ENCODE peak calls at places on chromosomes 16 and 17, in six cellular contexts. One of them, this sample, is unnamed.
A peak's percentile ranks its signal among the peaks of the same experiment; 100 is the strongest.

GRCh38 chr16:4089251-4089810 is 26.9 kb downstream of the ADCY9 start:
- DNase-seq in stimulated activated CD4-positive, alpha-beta T cell treated with anti-CD3 and anti-CD28 coated beads, Interleukin-1b, Interleukin-23, amount 100 ng/mL, for 24 hours: no peak
- DNase-seq in D341Med: no peak
- DNase-seq in T-helper 1 cell: no peak
- DNase-seq in memory B cell: no peak
- DNase-seq in tibial nerve: no peak
- DNase-seq in this sample: no peak

GRCh38 chr16:4290236-4290830 is 17.5 kb upstream of the TFAP4 start:
- DNase-seq in tibial nerve: no peak
- DNase-seq in memory B cell: no peak
- DNase-seq in D341Med: no peak
- DNase-seq in T-helper 1 cell: no peak
- DNase-seq in stimulated activated CD4-positive, alpha-beta T cell treated with anti-CD3 and anti-CD28 coated beads, Interleukin-1b, Interleukin-23, amount 100 ng/mL, for 24 hours: no peak
- DNase-seq in this sample: no peak

GRCh38 chr16:67277999-67278772 is 1.1 kb upstream of the PLEKHG4 start:
- DNase-seq in stimulated activated CD4-positive, alpha-beta T cell treated with anti-CD3 and anti-CD28 coated beads, Interleukin-1b, Interleukin-23, amount 100 ng/mL, for 24 hours: no peak
- DNase-seq in T-helper 1 cell: no peak
- DNase-seq in tibial nerve: no peak
- DNase-seq in D341Med: no peak
- DNase-seq in memory B cell: no peak
- DNase-seq in this sample: no peak

GRCh38 chr16:65394306-65394705 is 272.4 kb upstream of the CDH11 start:
- DNase-seq in T-helper 1 cell: no peak
- DNase-seq in D341Med: no peak
- DNase-seq in tibial nerve: no peak
- DNase-seq in stimulated activated CD4-positive, alpha-beta T cell treated with anti-CD3 and anti-CD28 coated beads, Interleukin-1b, Interleukin-23, amount 100 ng/mL, for 24 hours: no peak
- DNase-seq in memory B cell: no peak
- DNase-seq in this sample: no peak

GRCh38 chr17:17435323-17435722 is 41.5 kb upstream of the MED9 start:
- DNase-seq in D341Med: no peak
- DNase-seq in memory B cell: no peak
- DNase-seq in stimulated activated CD4-positive, alpha-beta T cell treated with anti-CD3 and anti-CD28 coated beads, Interleukin-1b, Interleukin-23, amount 100 ng/mL, for 24 hours: no peak
- DNase-seq in tibial nerve: no peak
- DNase-seq in T-helper 1 cell: no peak
- DNase-seq in this sample: no peak

GRCh38 chr16:57024894-57025680 is 35.7 kb downstream of the NLRC5 start:
- DNase-seq in memory B cell: no peak
- DNase-seq in tibial nerve: no peak
- DNase-seq in D341Med: no peak
- DNase-seq in T-helper 1 cell: no peak
- DNase-seq in stimulated activated CD4-positive, alpha-beta T cell treated with anti-CD3 and anti-CD28 coated beads, Interleukin-1b, Interleukin-23, amount 100 ng/mL, for 24 hours: no peak
- DNase-seq in this sample: no peak

GRCh38 chr17:68248199-68248825 is 469 bp downstream of the AMZ2 start:
- DNase-seq in tibial nerve: peak; percentile 41
- DNase-seq in T-helper 1 cell: peak; percentile 56
- DNase-seq in stimulated activated CD4-positive, alpha-beta T cell treated with anti-CD3 and anti-CD28 coated beads, Interleukin-1b, Interleukin-23, amount 100 ng/mL, for 24 hours: no peak
- DNase-seq in D341Med: no peak
- DNase-seq in memory B cell: no peak
- DNase-seq in this sample: no peak

GRCh38 chr17:48552453-48553189 is 7.7 kb upstream of the HOXB2 start:
- DNase-seq in tibial nerve: no peak
- DNase-seq in memory B cell: no peak
- DNase-seq in D341Med: no peak
- DNase-seq in T-helper 1 cell: no peak
- DNase-seq in stimulated activated CD4-positive, alpha-beta T cell treated with anti-CD3 and anti-CD28 coated beads, Interleukin-1b, Interleukin-23, amount 100 ng/mL, for 24 hours: no peak
- DNase-seq in this sample: no peak

GRCh38 chr16:31451681-31452351 is 7.5 kb upstream of the ARMC5 start:
- DNase-seq in T-helper 1 cell: no peak
- DNase-seq in stimulated activated CD4-positive, alpha-beta T cell treated with anti-CD3 and anti-CD28 coated beads, Interleukin-1b, Interleukin-23, amount 100 ng/mL, for 24 hours: no peak
- DNase-seq in memory B cell: no peak
- DNase-seq in tibial nerve: no peak
- DNase-seq in D341Med: peak; percentile 76
- DNase-seq in this sample: no peak

GRCh38 chr17:65131946-65132345 is 5.2 kb upstream of the RGS9 start:
- DNase-seq in tibial nerve: no peak
- DNase-seq in D341Med: no peak
- DNase-seq in memory B cell: no peak
- DNase-seq in T-helper 1 cell: no peak
- DNase-seq in stimulated activated CD4-positive, alpha-beta T cell treated with anti-CD3 and anti-CD28 coated beads, Interleukin-1b, Interleukin-23, amount 100 ng/mL, for 24 hours: no peak
- DNase-seq in this sample: no peak

GRCh38 chr17:40442392-40443195 is 656 bp upstream of the IGFBP4 start:
- DNase-seq in tibial nerve: no peak
- DNase-seq in D341Med: no peak
- DNase-seq in stimulated activated CD4-positive, alpha-beta T cell treated with anti-CD3 and anti-CD28 coated beads, Interleukin-1b, Interleukin-23, amount 100 ng/mL, for 24 hours: no peak
- DNase-seq in T-helper 1 cell: no peak
- DNase-seq in memory B cell: no peak
- DNase-seq in this sample: no peak

GRCh38 chr17:71667661-71668060 is 453.2 kb upstream of the SOX9 start:
- DNase-seq in T-helper 1 cell: no peak
- DNase-seq in tibial nerve: no peak
- DNase-seq in D341Med: no peak
- DNase-seq in stimulated activated CD4-positive, alpha-beta T cell treated with anti-CD3 and anti-CD28 coated beads, Interleukin-1b, Interleukin-23, amount 100 ng/mL, for 24 hours: no peak
- DNase-seq in memory B cell: no peak
- DNase-seq in this sample: no peak

GRCh38 chr16:58492735-58493134 is 7.2 kb upstream of the NDRG4 start:
- DNase-seq in D341Med: no peak
- DNase-seq in memory B cell: no peak
- DNase-seq in stimulated activated CD4-positive, alpha-beta T cell treated with anti-CD3 and anti-CD28 coated beads, Interleukin-1b, Interleukin-23, amount 100 ng/mL, for 24 hours: no peak
- DNase-seq in T-helper 1 cell: no peak
- DNase-seq in tibial nerve: no peak
- DNase-seq in this sample: no peak

GRCh38 chr17:13302983-13303382 is 285.2 kb upstream of the ELAC2 start:
- DNase-seq in T-helper 1 cell: no peak
- DNase-seq in tibial nerve: no peak
- DNase-seq in stimulated activated CD4-positive, alpha-beta T cell treated with anti-CD3 and anti-CD28 coated beads, Interleukin-1b, Interleukin-23, amount 100 ng/mL, for 24 hours: no peak
- DNase-seq in memory B cell: no peak
- DNase-seq in D341Med: no peak
- DNase-seq in this sample: no peak

GRCh38 chr17:78324391-78325075 is 35.3 kb downstream of the SOCS3 start:
- DNase-seq in memory B cell: no peak
- DNase-seq in tibial nerve: peak; percentile 79
- DNase-seq in D341Med: peak; percentile 45
- DNase-seq in T-helper 1 cell: no peak
- DNase-seq in stimulated activated CD4-positive, alpha-beta T cell treated with anti-CD3 and anti-CD28 coated beads, Interleukin-1b, Interleukin-23, amount 100 ng/mL, for 24 hours: no peak
- DNase-seq in this sample: peak; percentile 38

GRCh38 chr17:61124562-61124961 is 275.1 kb upstream of the TBX2 start:
- DNase-seq in tibial nerve: no peak
- DNase-seq in stimulated activated CD4-positive, alpha-beta T cell treated with anti-CD3 and anti-CD28 coated beads, Interleukin-1b, Interleukin-23, amount 100 ng/mL, for 24 hours: no peak
- DNase-seq in D341Med: no peak
- DNase-seq in memory B cell: no peak
- DNase-seq in T-helper 1 cell: no peak
- DNase-seq in this sample: no peak

GRCh38 chr17:4899341-4900230 is at the start of gene C17orf107:
- DNase-seq in T-helper 1 cell: peak; percentile 89
- DNase-seq in stimulated activated CD4-positive, alpha-beta T cell treated with anti-CD3 and anti-CD28 coated beads, Interleukin-1b, Interleukin-23, amount 100 ng/mL, for 24 hours: peak; percentile 91
- DNase-seq in memory B cell: peak; percentile 94
- DNase-seq in tibial nerve: peak; percentile 59
- DNase-seq in D341Med: no peak
- DNase-seq in this sample: peak; percentile 82

GRCh38 chr17:75739801-75740200 is 18.5 kb downstream of the ITGB4 start:
- DNase-seq in memory B cell: no peak
- DNase-seq in tibial nerve: no peak
- DNase-seq in stimulated activated CD4-positive, alpha-beta T cell treated with anti-CD3 and anti-CD28 coated beads, Interleukin-1b, Interleukin-23, amount 100 ng/mL, for 24 hours: no peak
- DNase-seq in D341Med: no peak
- DNase-seq in T-helper 1 cell: no peak
- DNase-seq in this sample: no peak

GRCh38 chr17:15323147-15323546 is 18.2 kb downstream of the TEKT3 start:
- DNase-seq in memory B cell: no peak
- DNase-seq in T-helper 1 cell: no peak
- DNase-seq in stimulated activated CD4-positive, alpha-beta T cell treated with anti-CD3 and anti-CD28 coated beads, Interleukin-1b, Interleukin-23, amount 100 ng/mL, for 24 hours: no peak
- DNase-seq in D341Med: no peak
- DNase-seq in tibial nerve: no peak
- DNase-seq in this sample: no peak

GRCh38 chr17:57889892-57890856 is 40.3 kb upstream of the MRPS23 start:
- DNase-seq in tibial nerve: no peak
- DNase-seq in stimulated activated CD4-positive, alpha-beta T cell treated with anti-CD3 and anti-CD28 coated beads, Interleukin-1b, Interleukin-23, amount 100 ng/mL, for 24 hours: no peak
- DNase-seq in memory B cell: no peak
- DNase-seq in T-helper 1 cell: no peak
- DNase-seq in D341Med: no peak
- DNase-seq in this sample: no peak

GRCh38 chr17:76697702-76698465 is 12.9 kb downstream of the MXRA7 start:
- DNase-seq in T-helper 1 cell: no peak
- DNase-seq in stimulated activated CD4-positive, alpha-beta T cell treated with anti-CD3 and anti-CD28 coated beads, Interleukin-1b, Interleukin-23, amount 100 ng/mL, for 24 hours: no peak
- DNase-seq in memory B cell: no peak
- DNase-seq in D341Med: peak; percentile 74
- DNase-seq in tibial nerve: no peak
- DNase-seq in this sample: no peak

GRCh38 chr17:67992541-67993152 is 3.6 kb downstream of the C17orf58 start:
- DNase-seq in tibial nerve: no peak
- DNase-seq in D341Med: no peak
- DNase-seq in memory B cell: no peak
- DNase-seq in T-helper 1 cell: no peak
- DNase-seq in stimulated activated CD4-positive, alpha-beta T cell treated with anti-CD3 and anti-CD28 coated beads, Interleukin-1b, Interleukin-23, amount 100 ng/mL, for 24 hours: no peak
- DNase-seq in this sample: no peak

GRCh38 chr16:5639531-5639930 is 541.9 kb upstream of the EEF2KMT start:
- DNase-seq in stimulated activated CD4-positive, alpha-beta T cell treated with anti-CD3 and anti-CD28 coated beads, Interleukin-1b, Interleukin-23, amount 100 ng/mL, for 24 hours: no peak
- DNase-seq in D341Med: no peak
- DNase-seq in tibial nerve: no peak
- DNase-seq in memory B cell: no peak
- DNase-seq in T-helper 1 cell: no peak
- DNase-seq in this sample: no peak

GRCh38 chr17:28811594-28812135 is 30.9 kb downstream of the FAM222B start:
- DNase-seq in memory B cell: no peak
- DNase-seq in stimulated activated CD4-positive, alpha-beta T cell treated with anti-CD3 and anti-CD28 coated beads, Interleukin-1b, Interleukin-23, amount 100 ng/mL, for 24 hours: no peak
- DNase-seq in D341Med: peak; percentile 44
- DNase-seq in T-helper 1 cell: no peak
- DNase-seq in tibial nerve: no peak
- DNase-seq in this sample: no peak

GRCh38 chr17:19304209-19304608 is 58.3 kb downstream of the B9D1 start:
- DNase-seq in D341Med: no peak
- DNase-seq in tibial nerve: no peak
- DNase-seq in memory B cell: no peak
- DNase-seq in T-helper 1 cell: no peak
- DNase-seq in stimulated activated CD4-positive, alpha-beta T cell treated with anti-CD3 and anti-CD28 coated beads, Interleukin-1b, Interleukin-23, amount 100 ng/mL, for 24 hours: no peak
- DNase-seq in this sample: no peak

GRCh38 chr17:83012161-83012800 is 67.1 kb upstream of the METRNL start:
- DNase-seq in memory B cell: no peak
- DNase-seq in tibial nerve: no peak
- DNase-seq in D341Med: peak; percentile 41
- DNase-seq in T-helper 1 cell: no peak
- DNase-seq in stimulated activated CD4-positive, alpha-beta T cell treated with anti-CD3 and anti-CD28 coated beads, Interleukin-1b, Interleukin-23, amount 100 ng/mL, for 24 hours: no peak
- DNase-seq in this sample: no peak

GRCh38 chr16:1538804-1539520 is 5.5 kb downstream of the TMEM204 start:
- DNase-seq in stimulated activated CD4-positive, alpha-beta T cell treated with anti-CD3 and anti-CD28 coated beads, Interleukin-1b, Interleukin-23, amount 100 ng/mL, for 24 hours: no peak
- DNase-seq in T-helper 1 cell: no peak
- DNase-seq in memory B cell: peak; percentile 43
- DNase-seq in tibial nerve: no peak
- DNase-seq in D341Med: peak; percentile 88
- DNase-seq in this sample: no peak

GRCh38 chr16:78413651-78414050 is 314.2 kb downstream of the WWOX start:
- DNase-seq in T-helper 1 cell: no peak
- DNase-seq in memory B cell: no peak
- DNase-seq in D341Med: no peak
- DNase-seq in stimulated activated CD4-positive, alpha-beta T cell treated with anti-CD3 and anti-CD28 coated beads, Interleukin-1b, Interleukin-23, amount 100 ng/mL, for 24 hours: no peak
- DNase-seq in tibial nerve: no peak
- DNase-seq in this sample: no peak

GRCh38 chr17:48013876-48014602 is 23.6 kb downstream of the COPZ2 start:
- DNase-seq in memory B cell: no peak
- DNase-seq in T-helper 1 cell: no peak
- DNase-seq in tibial nerve: no peak
- DNase-seq in D341Med: peak; percentile 27
- DNase-seq in stimulated activated CD4-positive, alpha-beta T cell treated with anti-CD3 and anti-CD28 coated beads, Interleukin-1b, Interleukin-23, amount 100 ng/mL, for 24 hours: no peak
- DNase-seq in this sample: no peak

GRCh38 chr16:81873843-81874752 is 95.0 kb downstream of the PLCG2 start:
- DNase-seq in D341Med: peak; percentile 73
- DNase-seq in memory B cell: peak; percentile 71
- DNase-seq in T-helper 1 cell: no peak
- DNase-seq in stimulated activated CD4-positive, alpha-beta T cell treated with anti-CD3 and anti-CD28 coated beads, Interleukin-1b, Interleukin-23, amount 100 ng/mL, for 24 hours: no peak
- DNase-seq in tibial nerve: peak; percentile 23
- DNase-seq in this sample: peak; percentile 53

GRCh38 chr17:64662774-64663367 is 764 bp upstream of the SMURF2 start:
- DNase-seq in tibial nerve: no peak
- DNase-seq in D341Med: no peak
- DNase-seq in T-helper 1 cell: no peak
- DNase-seq in memory B cell: no peak
- DNase-seq in stimulated activated CD4-positive, alpha-beta T cell treated with anti-CD3 and anti-CD28 coated beads, Interleukin-1b, Interleukin-23, amount 100 ng/mL, for 24 hours: no peak
- DNase-seq in this sample: no peak

GRCh38 chr17:35890774-35891155 is 10.6 kb upstream of the CCL5 start:
- DNase-seq in memory B cell: no peak
- DNase-seq in tibial nerve: no peak
- DNase-seq in stimulated activated CD4-positive, alpha-beta T cell treated with anti-CD3 and anti-CD28 coated beads, Interleukin-1b, Interleukin-23, amount 100 ng/mL, for 24 hours: no peak
- DNase-seq in D341Med: no peak
- DNase-seq in T-helper 1 cell: peak; percentile 19
- DNase-seq in this sample: no peak

GRCh38 chr16:65681406-65681805 is 559.5 kb upstream of the CDH11 start:
- DNase-seq in stimulated activated CD4-positive, alpha-beta T cell treated with anti-CD3 and anti-CD28 coated beads, Interleukin-1b, Interleukin-23, amount 100 ng/mL, for 24 hours: no peak
- DNase-seq in tibial nerve: no peak
- DNase-seq in D341Med: no peak
- DNase-seq in memory B cell: no peak
- DNase-seq in T-helper 1 cell: no peak
- DNase-seq in this sample: no peak

GRCh38 chr17:81509687-81510523 is 2.7 kb downstream of the ACTG1 start:
- DNase-seq in memory B cell: no peak
- DNase-seq in T-helper 1 cell: no peak
- DNase-seq in D341Med: no peak
- DNase-seq in tibial nerve: no peak
- DNase-seq in stimulated activated CD4-positive, alpha-beta T cell treated with anti-CD3 and anti-CD28 coated beads, Interleukin-1b, Interleukin-23, amount 100 ng/mL, for 24 hours: no peak
- DNase-seq in this sample: no peak

GRCh38 chr17:82272495-82273326 is 789 bp downstream of the CSNK1D start:
- DNase-seq in tibial nerve: no peak
- DNase-seq in T-helper 1 cell: no peak
- DNase-seq in memory B cell: no peak
- DNase-seq in D341Med: peak; percentile 74
- DNase-seq in stimulated activated CD4-positive, alpha-beta T cell treated with anti-CD3 and anti-CD28 coated beads, Interleukin-1b, Interleukin-23, amount 100 ng/mL, for 24 hours: no peak
- DNase-seq in this sample: peak; percentile 35

GRCh38 chr16:50058091-50058771 is 7.5 kb upstream of the HEATR3 start:
- DNase-seq in tibial nerve: no peak
- DNase-seq in T-helper 1 cell: no peak
- DNase-seq in D341Med: no peak
- DNase-seq in memory B cell: no peak
- DNase-seq in stimulated activated CD4-positive, alpha-beta T cell treated with anti-CD3 and anti-CD28 coated beads, Interleukin-1b, Interleukin-23, amount 100 ng/mL, for 24 hours: no peak
- DNase-seq in this sample: no peak

GRCh38 chr17:40542562-40543411 is 22.5 kb downstream of the CCR7 start:
- DNase-seq in tibial nerve: peak; percentile 80
- DNase-seq in memory B cell: no peak
- DNase-seq in T-helper 1 cell: no peak
- DNase-seq in D341Med: no peak
- DNase-seq in stimulated activated CD4-positive, alpha-beta T cell treated with anti-CD3 and anti-CD28 coated beads, Interleukin-1b, Interleukin-23, amount 100 ng/mL, for 24 hours: no peak
- DNase-seq in this sample: peak; percentile 82

GRCh38 chr17:63426917-63427308 is 19.2 kb downstream of the CYB561 start:
- DNase-seq in D341Med: no peak
- DNase-seq in tibial nerve: no peak
- DNase-seq in T-helper 1 cell: no peak
- DNase-seq in stimulated activated CD4-positive, alpha-beta T cell treated with anti-CD3 and anti-CD28 coated beads, Interleukin-1b, Interleukin-23, amount 100 ng/mL, for 24 hours: no peak
- DNase-seq in memory B cell: no peak
- DNase-seq in this sample: no peak